ENCODE peak calls at places on chromosomes 3 and 15, in six cellular contexts. N is IMR-90, A is GM23338, B is AG09309, H is sigmoid colon, S is lower leg skin. K is an unnamed sample.

GRCh38 chr3:71585891-71586809 is 2.6 kb upstream of the FOXP1 start:
- DNase-seq in N (peak), A (peak), B (no peak), H (no peak), S (no peak), K (no peak)

GRCh38 chr15:80452166-80452565 is 48.0 kb downstream of the ARNT2 start:
- DNase-seq in N (no peak), A (no peak), B (no peak), H (no peak), S (no peak), K (no peak)

GRCh38 chr15:90261811-90262210 is 3.7 kb upstream of the NGRN start:
- DNase-seq in N (peak), A (no peak), B (no peak), H (no peak), S (no peak), K (no peak)

GRCh38 chr15:59501531-59502113 is 63.6 kb downstream of the FAM81A start:
- DNase-seq in N (peak), A (peak), B (peak), H (no peak), S (no peak), K (no peak)

GRCh38 chr15:66290518-66290917 is 2.9 kb upstream of the DIS3L start:
- DNase-seq in N (no peak), A (no peak), B (no peak), H (no peak), S (peak), K (no peak)

GRCh38 chr3:140242818-140243276 is 307.9 kb downstream of the CLSTN2 start:
- DNase-seq in N (no peak), A (no peak), B (no peak), H (no peak), S (no peak), K (no peak)

GRCh38 chr15:65791335-65792129 is 561 bp downstream of the DENND4A start:
- DNase-seq in N (no peak), A (peak), B (no peak), H (peak), S (peak), K (peak)

GRCh38 chr15:45522931-45523331 is 376 bp upstream of the SLC30A4 start:
- DNase-seq in N (peak), A (peak), B (no peak), H (no peak), S (peak), K (no peak)

GRCh38 chr3:122247087-122247824 is 63.8 kb downstream of the CASR start:
- DNase-seq in N (no peak), A (no peak), B (no peak), H (no peak), S (no peak), K (peak)

GRCh38 chr3:39099242-39099641 is 8.2 kb downstream of the GORASP1 start:
- DNase-seq in N (no peak), A (no peak), B (no peak), H (no peak), S (no peak), K (no peak)

GRCh38 chr15:41952003-41952563 is 20.3 kb downstream of the EHD4 start:
- DNase-seq in N (no peak), A (no peak), B (no peak), H (no peak), S (peak), K (no peak)

GRCh38 chr3:129613205-129613740 is 6.8 kb upstream of the PLXND1 start:
- DNase-seq in N (no peak), A (no peak), B (no peak), H (no peak), S (peak), K (peak)

GRCh38 chr3:107216711-107217110 is 160.5 kb upstream of the CCDC54 start:
- DNase-seq in N (peak), A (no peak), B (peak), H (no peak), S (no peak), K (no peak)

GRCh38 chr15:90126457-90127435 is 24.5 kb upstream of the IDH2 start:
- DNase-seq in N (no peak), A (peak), B (no peak), H (peak), S (no peak), K (no peak)

GRCh38 chr3:187104956-187105355 is 34.3 kb downstream of the RPL39L start:
- DNase-seq in N (no peak), A (no peak), B (peak), H (no peak), S (no peak), K (peak)

GRCh38 chr15:62068071-62068786 is 1.5 kb downstream of the C2CD4A start:
- DNase-seq in N (no peak), A (peak), B (no peak), H (peak), S (no peak), K (peak)

GRCh38 chr3:152471814-152472605 is 203.3 kb downstream of the MBNL1 start:
- DNase-seq in N (peak), A (peak), B (no peak), H (peak), S (peak), K (peak)

GRCh38 chr3:16300881-16301359 is 35.9 kb downstream of the OXNAD1 start:
- DNase-seq in N (no peak), A (no peak), B (no peak), H (no peak), S (no peak), K (no peak)

GRCh38 chr15:69317392-69317841 is 18.7 kb downstream of the PAQR5 start:
- DNase-seq in N (no peak), A (no peak), B (no peak), H (no peak), S (no peak), K (no peak)

GRCh38 chr3:78140274-78140673 is 1100.4 kb downstream of the ROBO2 start:
- DNase-seq in N (peak), A (no peak), B (no peak), H (no peak), S (no peak), K (no peak)

GRCh38 chr3:182920515-182921084 is 59.7 kb downstream of the DCUN1D1 start:
- DNase-seq in N (no peak), A (peak), B (no peak), H (no peak), S (no peak), K (no peak)

GRCh38 chr3:157631468-157631867 is 128.3 kb upstream of the VEPH1 start:
- DNase-seq in N (no peak), A (no peak), B (no peak), H (no peak), S (no peak), K (no peak)

GRCh38 chr15:45640610-45641009 is 5.8 kb downstream of the SQOR start:
- DNase-seq in N (peak), A (no peak), B (peak), H (no peak), S (peak), K (no peak)

GRCh38 chr3:41630708-41631107 is 331.2 kb downstream of the ULK4 start:
- DNase-seq in N (no peak), A (no peak), B (no peak), H (no peak), S (no peak), K (no peak)

GRCh38 chr3:169199283-169199682 is 464.2 kb downstream of the MECOM start:
- DNase-seq in N (no peak), A (no peak), B (no peak), H (no peak), S (no peak), K (no peak)

GRCh38 chr3:146160233-146160963 is 586 bp downstream of the PLOD2 start:
- DNase-seq in N (peak), A (peak), B (peak), H (peak), S (peak), K (peak)

GRCh38 chr15:31391687-31392671 is 65.3 kb downstream of the KLF13 start:
- DNase-seq in N (peak), A (peak), B (peak), H (peak), S (peak), K (peak)

GRCh38 chr3:127546517-127546916 is 44.0 kb downstream of the TPRA1 start:
- DNase-seq in N (no peak), A (no peak), B (no peak), H (peak), S (no peak), K (no peak)

GRCh38 chr3:38637906-38638305 is 11.6 kb downstream of the SCN5A start:
- DNase-seq in N (no peak), A (peak), B (no peak), H (no peak), S (no peak), K (no peak)

GRCh38 chr15:40080847-40081246 is 27.8 kb downstream of the BMF start:
- DNase-seq in N (no peak), A (no peak), B (no peak), H (no peak), S (no peak), K (no peak)

GRCh38 chr15:40080104-40080503 is 28.6 kb downstream of the BMF start:
- DNase-seq in N (no peak), A (no peak), B (no peak), H (no peak), S (no peak), K (no peak)

GRCh38 chr15:40083756-40084101 is 24.9 kb downstream of the BMF start:
- DNase-seq in N (peak), A (no peak), B (no peak), H (no peak), S (no peak), K (no peak)

GRCh38 chr15:40081691-40082194 is 26.9 kb downstream of the BMF start:
- DNase-seq in N (peak), A (peak), B (no peak), H (peak), S (peak), K (peak)

GRCh38 chr15:40082195-40082868 is 26.3 kb downstream of the BMF start:
- DNase-seq in N (no peak), A (no peak), B (no peak), H (no peak), S (no peak), K (no peak)
- H3K4me3 ChIP-seq in N (no peak), A (peak), B (no peak), H (peak), S (no peak), K (peak)

DNA sequence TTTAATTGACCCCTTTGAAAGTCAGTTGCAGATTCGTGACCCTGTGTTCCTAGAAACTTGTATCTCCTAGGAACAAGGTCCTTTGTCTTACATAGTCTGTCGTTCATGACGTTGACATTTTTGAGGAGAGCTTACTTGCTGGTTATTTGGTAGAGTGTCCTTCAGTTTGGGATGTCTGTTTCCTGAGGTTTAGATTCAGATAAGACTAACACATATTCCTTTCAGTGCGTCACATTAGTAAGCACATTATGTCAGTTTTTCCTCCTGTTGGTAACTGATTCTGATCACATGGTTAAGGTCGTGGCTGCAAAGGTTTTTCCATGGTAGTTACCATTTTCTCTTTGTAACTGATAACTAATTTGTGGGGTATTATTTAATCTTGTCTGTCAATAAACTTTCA is 80.8 kb downstream of the PCCB start:
- DNase-seq in N (no peak), A (no peak), B (no peak), H (no peak), S (no peak), K (no peak)
- H3K4me3 ChIP-seq in N (no peak), A (no peak), B (no peak), H (no peak), S (no peak), K (no peak)

GRCh38 chr3:116188231-116188785 is 257.0 kb downstream of the LSAMP start:
- DNase-seq in N (peak), A (no peak), B (no peak), H (no peak), S (no peak), K (no peak)
- H3K4me3 ChIP-seq in N (no peak), A (no peak), B (no peak), H (no peak), S (no peak), K (no peak)

DNA sequence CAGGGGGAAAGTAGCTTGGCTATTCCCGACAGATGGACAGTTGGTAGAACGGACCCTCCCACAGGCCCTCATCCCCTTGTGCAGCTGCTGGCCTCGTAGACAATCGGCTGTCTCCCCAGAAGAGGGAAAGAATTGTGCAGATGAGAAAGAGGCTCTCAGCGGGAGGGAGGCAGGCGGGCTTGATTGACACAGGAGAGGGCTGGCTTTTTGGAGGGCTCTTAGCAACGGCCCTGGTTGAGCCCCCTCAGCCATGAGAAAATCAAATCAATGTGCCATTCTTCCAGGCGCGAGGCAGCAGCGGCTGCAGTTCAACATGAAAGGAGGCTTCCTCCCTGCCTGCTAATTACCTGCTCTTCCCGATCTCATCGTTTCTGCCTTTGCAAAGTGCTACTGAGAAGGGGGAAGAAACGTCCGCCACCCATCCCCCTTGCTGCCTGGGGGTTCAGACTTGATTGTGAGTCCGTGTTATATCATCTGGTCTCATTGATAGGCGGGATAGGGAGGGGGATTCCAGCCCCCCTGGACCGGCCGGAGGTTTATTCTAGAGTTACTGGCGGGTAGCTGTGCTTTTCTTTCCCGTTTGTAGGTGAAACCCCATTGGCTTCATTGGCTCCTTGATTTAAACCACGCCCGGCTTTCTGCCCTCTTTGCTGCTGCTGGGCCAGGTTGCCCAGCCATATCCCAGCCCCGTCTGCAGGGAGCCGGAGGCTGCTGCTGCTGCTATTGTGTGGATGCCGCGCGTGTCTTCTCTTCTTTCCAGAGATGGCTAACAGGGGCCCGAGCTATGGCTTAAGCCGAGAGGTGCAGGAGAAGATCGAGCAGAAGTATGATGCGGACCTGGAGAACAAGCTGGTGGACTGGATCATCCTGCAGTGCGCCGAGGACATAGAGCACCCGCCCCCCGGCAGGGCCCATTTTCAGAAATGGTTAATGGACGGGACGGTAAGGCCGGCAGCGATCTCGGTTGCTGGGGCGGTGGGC is at the start of gene TAGLN3:
- DNase-seq in N (no peak), A (peak), B (no peak), H (no peak), S (no peak), K (no peak)
- H3K4me3 ChIP-seq in N (peak), A (peak), B (peak), H (peak), S (peak), K (peak)

K was measured in tibial artery.